ENCODE peak calls at places on chromosome 19, in ten cellular contexts. Y, R, B, L, M, H, U, E, X and S are unnamed samples.

GRCh38 chr19:50909240-50910070 is 1.7 kb downstream of the KLK4 start:
- DNase-seq in B (peak), X (no peak), H (no peak), Y (peak), M (no peak), L (peak), R (peak), U (peak), E (no peak), S (peak)

GRCh38 chr19:12163841-12164240 is 945 bp downstream of the ZNF136 start:
- DNase-seq in H (no peak), M (no peak), L (no peak), B (peak), U (peak), Y (peak), X (no peak), E (no peak), R (no peak), S (no peak)

GRCh38 chr19:7904074-7905020 is 670 bp downstream of the MAP2K7 start:
- DNase-seq in U (peak), R (no peak), X (peak), M (no peak), Y (peak), L (peak), H (no peak), E (no peak), B (no peak), S (no peak)

GRCh38 chr19:485583-486236 is 10.6 kb upstream of the MADCAM1 start:
- DNase-seq in E (peak), L (peak), B (peak), Y (peak), M (no peak), R (no peak), H (no peak), U (no peak), X (peak), S (no peak)

GRCh38 chr19:35963514-35963913 is 27.3 kb downstream of the LRFN3 start:
- DNase-seq in U (peak), Y (peak), M (no peak), R (no peak), E (no peak), L (peak), X (no peak), H (peak), B (peak), S (peak)

GRCh38 chr19:51751655-51752054 is at the start of gene FPR1:
- DNase-seq in X (no peak), U (no peak), B (no peak), H (no peak), Y (no peak), E (no peak), L (no peak), R (no peak), M (no peak), S (no peak)

GRCh38 chr19:19817357-19817756 is 4.2 kb downstream of the ZNF506 start:
- DNase-seq in H (no peak), L (no peak), R (no peak), B (no peak), M (no peak), U (no peak), Y (no peak), X (no peak), E (no peak), S (no peak)

GRCh38 chr19:18712981-18713380 is 29.5 kb downstream of the CRTC1 start:
- DNase-seq in B (peak), L (no peak), M (no peak), U (no peak), Y (no peak), H (peak), R (no peak), X (no peak), E (no peak), S (no peak)

GRCh38 chr19:788821-789472 is 8.3 kb upstream of the PTBP1 start:
- DNase-seq in Y (peak), M (no peak), E (no peak), H (peak), R (no peak), X (no peak), B (no peak), U (peak), L (no peak), S (no peak)

GRCh38 chr19:5514001-5514400 is 53.8 kb downstream of the TINCR start:
- DNase-seq in L (no peak), M (no peak), R (no peak), Y (no peak), E (no peak), B (no peak), X (no peak), U (no peak), H (no peak), S (no peak)

GRCh38 chr19:18588611-18589379 is at the start of gene REX1BD:
- DNase-seq in Y (peak), H (peak), B (peak), E (peak), M (no peak), L (peak), R (peak), U (peak), X (peak), S (peak)

GRCh38 chr19:15449620-15450527 is at the start of gene WIZ:
- DNase-seq in H (peak), B (peak), M (no peak), L (peak), X (peak), R (peak), E (peak), U (peak), Y (peak), S (no peak)

GRCh38 chr19:7680606-7681335 is at the start of gene TRAPPC5:
- DNase-seq in R (peak), U (peak), B (peak), E (peak), L (peak), X (peak), M (no peak), Y (peak), H (peak), S (no peak)

GRCh38 chr19:47239610-47240296 is 8.8 kb upstream of the BBC3 start:
- DNase-seq in H (peak), B (no peak), R (no peak), E (peak), Y (peak), X (peak), L (no peak), U (peak), M (no peak), S (no peak)

GRCh38 chr19:13096968-13097330 is 5.7 kb downstream of the LYL1 start:
- DNase-seq in L (no peak), E (no peak), B (no peak), M (no peak), U (no peak), X (no peak), H (no peak), R (no peak), Y (no peak), S (no peak)

GRCh38 chr19:50820549-50821247 is 2.9 kb downstream of the KLK1 start:
- DNase-seq in H (no peak), Y (no peak), E (no peak), X (no peak), L (peak), B (no peak), U (peak), M (no peak), R (no peak), S (no peak)

GRCh38 chr19:15640904-15641597 is 354 bp downstream of the CYP4F3 start:
- DNase-seq in B (no peak), R (no peak), M (no peak), E (no peak), H (no peak), U (no peak), X (no peak), L (no peak), Y (no peak), S (no peak)

GRCh38 chr19:46955114-46955812 is 64.4 kb upstream of the NPAS1 start:
- DNase-seq in X (no peak), M (no peak), Y (no peak), L (no peak), R (no peak), H (no peak), U (no peak), B (no peak), E (no peak), S (no peak)

GRCh38 chr19:45477713-45478453 is 10.1 kb downstream of the FOSB start:
- DNase-seq in M (no peak), X (no peak), H (no peak), L (no peak), E (no peak), U (no peak), R (no peak), B (no peak), Y (peak), S (no peak)

GRCh38 chr19:10752237-10752912 is 34.5 kb downstream of the DNM2 start:
- DNase-seq in U (no peak), Y (no peak), R (no peak), H (no peak), B (no peak), L (no peak), E (peak), X (no peak), M (no peak), S (no peak)

GRCh38 chr19:33325920-33326319 is 23.6 kb upstream of the CEBPA start:
- DNase-seq in X (peak), M (no peak), B (no peak), R (no peak), L (no peak), E (no peak), Y (no peak), H (peak), U (no peak), S (peak)

GRCh38 chr19:54873990-54874389 is at the start of gene FCAR:
- DNase-seq in X (no peak), L (no peak), Y (no peak), E (no peak), B (no peak), U (no peak), R (no peak), H (no peak), M (no peak), S (no peak)

GRCh38 chr19:54871713-54872112 is 2.3 kb upstream of the FCAR start:
- DNase-seq in X (no peak), B (no peak), M (no peak), Y (no peak), R (no peak), U (no peak), H (no peak), L (no peak), E (no peak), S (no peak)

GRCh38 chr19:54875506-54875905 is 1.5 kb downstream of the FCAR start:
- DNase-seq in H (no peak), L (no peak), M (no peak), E (no peak), R (no peak), X (no peak), Y (no peak), U (no peak), B (no peak), S (no peak)
- TF ChIP-seq CTCF in H (no peak), L (no peak), M (no peak), E (no peak), R (no peak), X (no peak), Y (no peak), U (no peak), B (no peak), S (no peak)

GRCh38 chr19:34953092-34953491 is 10.9 kb downstream of the ZNF792 start:
- DNase-seq in U (no peak), M (no peak), H (no peak), X (no peak), B (no peak), L (no peak), E (no peak), Y (no peak), R (no peak), S (no peak)
- H3K4me3 ChIP-seq in U (no peak), M (no peak), H (no peak), X (no peak), B (no peak), L (no peak), E (no peak), Y (no peak), R (no peak), S (no peak)

GRCh38 chr19:41449865-41450178 is 6.9 kb downstream of the ERICH4 start:
- DNase-seq in H (no peak), Y (no peak), M (no peak), U (no peak), B (no peak), E (no peak), L (no peak), X (no peak), R (no peak), S (no peak)

GRCh38 chr19:41445575-41445974 is 2.6 kb downstream of the ERICH4 start:
- DNase-seq in E (no peak), X (no peak), R (no peak), Y (no peak), M (no peak), L (no peak), B (no peak), U (no peak), H (no peak), S (no peak)

GRCh38 chr19:41449079-41449864 is 6.3 kb downstream of the ERICH4 start:
- DNase-seq in X (peak), E (peak), R (peak), H (peak), U (peak), M (peak), B (peak), Y (peak), L (peak), S (no peak)

GRCh38 chr19:41443813-41444455 is 978 bp downstream of the ERICH4 start:
- DNase-seq in B (no peak), R (no peak), H (no peak), M (no peak), X (no peak), L (no peak), Y (no peak), E (no peak), U (no peak), S (no peak)

DNA sequence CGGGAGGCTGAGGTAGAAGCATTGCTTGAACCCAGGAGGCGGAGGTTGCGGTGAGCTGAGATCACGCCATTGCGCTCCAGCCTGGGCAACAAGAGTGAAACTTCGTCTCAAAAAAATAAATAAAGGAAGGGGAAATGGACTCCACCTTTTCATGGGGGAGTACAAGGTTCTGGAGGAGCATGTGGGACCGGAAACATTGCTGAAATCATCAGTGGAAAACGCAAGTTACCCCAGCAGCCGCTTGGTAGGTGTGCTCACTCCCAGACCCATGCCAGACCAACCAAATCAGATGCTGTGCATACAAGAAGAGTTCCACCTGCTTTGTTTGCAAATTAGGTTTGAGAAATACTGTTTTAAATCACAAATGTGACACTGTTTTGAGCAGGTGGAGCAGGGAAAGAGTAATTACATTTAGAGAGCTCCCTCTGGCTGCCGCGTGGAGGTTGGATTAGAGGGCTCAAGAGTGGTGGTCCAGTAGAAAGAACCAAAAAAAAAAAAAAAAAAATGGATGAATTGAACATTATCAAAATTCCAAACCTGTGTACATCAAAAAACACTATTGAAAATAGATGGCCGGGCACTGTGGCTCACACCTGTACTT is 4.9 kb downstream of the ERICH4 start:
- DNase-seq in E (no peak), R (no peak), Y (no peak), X (no peak), H (no peak), U (no peak), M (no peak), B (no peak), L (no peak), S (no peak)
- TF ChIP-seq CTCF in E (peak), R (no peak), Y (peak), X (no peak), H (no peak), U (peak), M (peak), B (no peak), L (no peak), S (no peak)

GRCh38 chr19:54262066-54262465 is 5.0 kb upstream of the LILRB5 start:
- DNase-seq in H (no peak), Y (no peak), R (no peak), L (no peak), E (no peak), M (no peak), B (no peak), U (no peak), X (no peak), S (no peak)

GRCh38 chr19:54271106-54271505 is 9.8 kb downstream of the LILRB2 start:
- DNase-seq in U (no peak), R (no peak), M (no peak), L (no peak), X (no peak), E (no peak), B (no peak), Y (no peak), H (no peak), S (no peak)

GRCh38 chr19:54262470-54262869 is 5.4 kb upstream of the LILRB5 start:
- DNase-seq in L (no peak), E (no peak), M (no peak), U (no peak), H (no peak), R (no peak), Y (no peak), X (no peak), B (no peak), S (no peak)

GRCh38 chr19:54266133-54266532 is 9.1 kb upstream of the LILRB5 start:
- DNase-seq in L (peak), Y (peak), M (peak), X (no peak), B (peak), H (peak), E (peak), U (peak), R (peak), S (peak)
- H3K4me3 ChIP-seq in L (no peak), Y (no peak), M (no peak), X (no peak), B (no peak), H (no peak), E (no peak), U (no peak), R (no peak), S (no peak)

GRCh38 chr19:49812997-49813861 is at the start of gene FUZ:
- DNase-seq in X (peak), E (peak), R (peak), L (peak), B (peak), M (peak), H (peak), Y (peak), U (peak), S (peak)
- TF ChIP-seq CTCF in X (peak), E (peak), R (peak), L (peak), B (no peak), M (no peak), H (peak), Y (peak), U (peak), S (no peak)

DNA sequence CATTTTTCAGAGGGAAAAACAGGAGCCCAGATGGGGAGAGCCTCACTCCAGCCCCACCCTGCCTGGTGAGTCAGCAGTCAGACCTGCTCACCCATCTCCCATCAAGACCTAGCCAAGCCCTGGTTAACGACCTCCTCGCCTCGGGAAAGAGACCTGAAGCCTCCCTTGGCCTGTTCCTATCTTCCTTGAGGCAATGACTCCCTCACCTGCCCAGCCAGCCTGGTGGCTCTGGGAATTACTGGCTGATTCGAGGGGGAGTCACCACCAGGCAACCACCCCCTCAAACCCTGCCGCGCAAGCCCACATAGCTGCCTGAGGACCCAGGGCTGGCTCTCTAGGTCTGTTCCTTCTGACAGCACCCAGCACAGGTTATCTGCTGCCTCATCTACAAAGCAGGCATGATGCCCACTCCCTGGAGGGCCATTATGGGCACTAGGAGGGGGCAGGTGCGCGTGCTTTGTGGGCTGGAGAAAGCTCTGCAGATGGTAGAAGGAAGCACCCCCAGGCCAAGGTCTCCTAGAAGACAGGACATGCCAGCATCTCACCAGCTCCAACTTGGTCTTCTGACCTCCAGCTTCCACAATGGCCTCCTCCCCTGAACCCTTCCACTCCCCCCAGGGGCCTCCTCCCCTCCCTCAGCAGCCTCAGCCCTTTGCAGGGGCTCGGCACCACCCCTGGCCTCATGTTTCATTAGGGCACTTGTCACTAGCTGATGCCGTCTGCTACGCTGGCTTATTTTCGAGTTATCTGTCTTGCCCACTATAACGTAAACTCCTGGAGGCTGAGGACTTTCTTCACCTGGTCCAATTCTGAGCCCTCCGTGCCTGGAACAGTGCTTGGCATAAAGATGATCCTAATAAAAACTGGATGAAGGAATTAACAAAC is 10.4 kb downstream of the DEDD2 start:
- DNase-seq in L (no peak), U (no peak), R (no peak), Y (no peak), B (peak), H (no peak), E (no peak), X (no peak), M (no peak), S (no peak)
- H3K4me3 ChIP-seq in L (no peak), U (no peak), R (no peak), Y (no peak), B (no peak), H (no peak), E (no peak), X (no peak), M (no peak), S (no peak)

DNA sequence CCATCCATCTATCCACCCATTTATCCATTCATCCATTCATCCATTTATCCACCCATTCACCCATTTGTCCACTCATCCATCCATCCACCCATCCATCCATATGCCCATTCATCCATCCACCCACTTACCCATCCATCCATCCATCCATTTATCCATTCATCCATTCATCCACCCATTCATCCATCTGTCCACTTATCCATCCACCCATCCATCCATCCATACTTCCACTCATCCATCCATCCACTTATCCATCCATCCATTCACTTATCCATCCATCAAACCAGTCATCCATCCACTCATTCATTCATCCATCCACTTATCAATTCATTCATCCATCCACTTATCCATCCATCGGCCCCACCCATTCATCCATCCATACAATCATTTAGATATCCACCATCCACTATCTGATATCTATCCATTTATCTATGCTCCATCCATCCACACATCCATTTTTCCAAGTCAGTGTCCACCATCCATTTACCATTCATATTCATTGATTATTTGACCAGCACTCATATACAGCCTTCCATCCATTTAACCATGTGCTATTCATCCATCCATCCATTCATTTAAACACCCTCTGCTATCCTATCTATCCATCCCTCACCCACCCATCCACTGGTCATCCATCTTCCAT is 2.8 kb downstream of the TMEM221 start:
- DNase-seq in R (no peak), H (no peak), U (no peak), X (no peak), Y (no peak), L (no peak), M (no peak), B (no peak), E (no peak), S (no peak)
- TF ChIP-seq CTCF in R (no peak), H (no peak), U (no peak), X (no peak), Y (no peak), L (no peak), M (no peak), B (no peak), E (no peak), S (no peak)